ENCODE peak calls at places on chromosomes 13 and 19, in five cellular contexts. U, Q, R, S and T are unnamed samples.

GRCh38 chr13:85654227-85654626 is 145.0 kb downstream of the SLITRK6 start:
- DNase-seq in R (no peak), U (no peak), Q (no peak), S (no peak), T (no peak)

GRCh38 chr13:114339779-114340534 is 25.7 kb downstream of the CHAMP1 start:
- DNase-seq in R (no peak), Q (peak), U (no peak), S (no peak), T (peak)

GRCh38 chr13:34310539-34310938 is 492.6 kb downstream of the RFC3 start:
- DNase-seq in U (no peak), Q (no peak), S (no peak), R (no peak), T (no peak)

GRCh38 chr19:14536926-14537692 is 7.7 kb downstream of the TECR start:
- DNase-seq in Q (no peak), S (no peak), R (no peak), U (peak), T (peak)

GRCh38 chr13:97809576-97809975 is 143.9 kb upstream of the IPO5 start:
- DNase-seq in Q (no peak), U (no peak), S (no peak), R (no peak), T (no peak)

GRCh38 chr13:35279500-35279899 is 197.0 kb downstream of the MAB21L1 start:
- DNase-seq in Q (no peak), R (no peak), U (no peak), S (no peak), T (no peak)

GRCh38 chr13:73684286-73684685 is 449.9 kb downstream of the KLF12 start:
- DNase-seq in Q (no peak), R (no peak), S (no peak), U (no peak), T (no peak)

GRCh38 chr19:32631381-32631780 is 43.6 kb downstream of the ANKRD27 start:
- DNase-seq in S (no peak), U (no peak), Q (no peak), R (peak), T (no peak)

GRCh38 chr19:20858218-20858617 is 64.8 kb upstream of the ZNF85 start:
- DNase-seq in R (no peak), U (no peak), Q (no peak), S (no peak), T (no peak)

GRCh38 chr13:111531505-111531904 is 211.1 kb downstream of the TEX29 start:
- DNase-seq in S (no peak), R (peak), Q (peak), U (no peak), T (no peak)

GRCh38 chr19:4596033-4596904 is 36.8 kb upstream of the SEMA6B start:
- DNase-seq in S (no peak), U (no peak), R (no peak), Q (no peak), T (no peak)

GRCh38 chr19:13401388-13401787 is 104.9 kb downstream of the CACNA1A start:
- DNase-seq in U (no peak), S (no peak), Q (no peak), R (no peak), T (no peak)